ENCODE peak calls at places on chromosome 18, in eight cellular contexts. F is DND-41, I is stomach, B is body of pancreas, D is neural progenitor cell, Z is A549, O is WERI-Rb-1, R is heart right ventricle. K is an unnamed sample.

GRCh38 chr18:32920796-32921787 is 148.3 kb upstream of the KLHL14 start:
- DNase-seq in F (no peak), I (no peak), B (no peak), D (no peak), Z (peak), O (no peak), R (no peak), K (peak)

GRCh38 chr18:36187138-36187825 is at the start of gene MOCOS:
- DNase-seq in F (no peak), I (peak), B (peak), D (peak), Z (peak), O (peak), R (peak), K (peak)

GRCh38 chr18:14919666-14920065 is 171.7 kb downstream of the ANKRD30B start:
- DNase-seq in F (no peak), I (peak), B (no peak), D (no peak), Z (no peak), O (no peak), R (no peak), K (no peak)

GRCh38 chr18:9649164-9649540 is 34.8 kb upstream of the PPP4R1 start:
- DNase-seq in F (no peak), I (no peak), B (no peak), D (no peak), Z (no peak), O (no peak), R (no peak), K (no peak)

GRCh38 chr18:36402765-36403396 is 105.4 kb downstream of the FHOD3 start:
- DNase-seq in F (no peak), I (no peak), B (peak), D (no peak), Z (no peak), O (peak), R (peak), K (no peak)

GRCh38 chr18:74516271-74517235 is 17.7 kb upstream of the CNDP1 start:
- DNase-seq in F (no peak), I (peak), B (peak), D (no peak), Z (no peak), O (no peak), R (no peak), K (no peak)

GRCh38 chr18:31977270-31977872 is 34.4 kb upstream of the TRAPPC8 start:
- DNase-seq in F (peak), I (no peak), B (peak), D (peak), Z (peak), O (peak), R (no peak), K (peak)

GRCh38 chr18:79439201-79440023 is 43.7 kb downstream of the NFATC1 start:
- DNase-seq in F (peak), I (no peak), B (no peak), D (no peak), Z (no peak), O (no peak), R (no peak), K (peak)

GRCh38 chr18:58091099-58091611 is 47.1 kb downstream of the NEDD4L start:
- DNase-seq in F (no peak), I (peak), B (peak), D (no peak), Z (peak), O (no peak), R (no peak), K (no peak)

GRCh38 chr18:68275616-68276015 is 439.3 kb downstream of the TMX3 start:
- DNase-seq in F (no peak), I (no peak), B (no peak), D (no peak), Z (no peak), O (no peak), R (no peak), K (no peak)

GRCh38 chr18:5073026-5073944 is 123.8 kb downstream of the AKAIN1 start:
- DNase-seq in F (peak), I (no peak), B (no peak), D (peak), Z (peak), O (peak), R (no peak), K (peak)

GRCh38 chr18:47996091-47996541 is 65.7 kb upstream of the SMAD2 start:
- DNase-seq in F (no peak), I (no peak), B (no peak), D (peak), Z (no peak), O (peak), R (no peak), K (no peak)

GRCh38 chr18:76351961-76352581 is 143.0 kb downstream of the ZNF516 start:
- DNase-seq in F (no peak), I (no peak), B (peak), D (no peak), Z (peak), O (no peak), R (peak), K (no peak)

GRCh38 chr18:58966704-58967103 is 102.0 kb downstream of the ZNF532 start:
- DNase-seq in F (no peak), I (no peak), B (no peak), D (no peak), Z (no peak), O (no peak), R (no peak), K (no peak)

GRCh38 chr18:56517761-56518160 is 120.6 kb downstream of the TXNL1 start:
- DNase-seq in F (no peak), I (no peak), B (no peak), D (no peak), Z (no peak), O (no peak), R (no peak), K (no peak)

GRCh38 chr18:34976084-34976483 is 65.1 kb upstream of the MAPRE2 start:
- DNase-seq in F (no peak), I (no peak), B (no peak), D (peak), Z (no peak), O (no peak), R (no peak), K (no peak)

GRCh38 chr18:74142251-74142650 is 5.4 kb downstream of the FBXO15 start:
- DNase-seq in F (no peak), I (no peak), B (no peak), D (no peak), Z (no peak), O (no peak), R (no peak), K (no peak)

GRCh38 chr18:32576296-32576916 is 105.7 kb upstream of the GAREM1 start:
- DNase-seq in F (no peak), I (no peak), B (no peak), D (peak), Z (peak), O (peak), R (no peak), K (no peak)

GRCh38 chr18:68705119-68705518 is 9.8 kb downstream of the TMX3 start:
- DNase-seq in F (no peak), I (no peak), B (no peak), D (no peak), Z (no peak), O (no peak), R (no peak), K (no peak)

GRCh38 chr18:37565985-37566478 is 434 bp upstream of the CELF4 start:
- DNase-seq in F (no peak), I (peak), B (peak), D (peak), Z (peak), O (peak), R (peak), K (no peak)

GRCh38 chr18:13446581-13447470 is 228.3 kb downstream of the LDLRAD4 start:
- DNase-seq in F (peak), I (no peak), B (no peak), D (peak), Z (peak), O (no peak), R (no peak), K (no peak)

GRCh38 chr18:10051877-10052631 is 138.2 kb downstream of the VAPA start:
- DNase-seq in F (no peak), I (peak), B (no peak), D (no peak), Z (no peak), O (no peak), R (no peak), K (no peak)

GRCh38 chr18:68448736-68449135 is 266.2 kb downstream of the TMX3 start:
- DNase-seq in F (no peak), I (no peak), B (no peak), D (no peak), Z (no peak), O (no peak), R (no peak), K (no peak)

GRCh38 chr18:41484069-41484468 is 471.0 kb upstream of the PIK3C3 start:
- DNase-seq in F (no peak), I (no peak), B (no peak), D (no peak), Z (no peak), O (no peak), R (no peak), K (no peak)

GRCh38 chr18:49020621-49021021 is 69.9 kb upstream of the SMAD7 start:
- DNase-seq in F (no peak), I (peak), B (no peak), D (no peak), Z (no peak), O (peak), R (no peak), K (no peak)

GRCh38 chr18:45085916-45086624 is 405.4 kb downstream of the SETBP1 start:
- DNase-seq in F (no peak), I (no peak), B (no peak), D (no peak), Z (no peak), O (no peak), R (no peak), K (no peak)

GRCh38 chr18:31499157-31499524 is 1.2 kb downstream of the DSG2 start:
- DNase-seq in F (no peak), I (no peak), B (no peak), D (no peak), Z (no peak), O (no peak), R (no peak), K (no peak)

GRCh38 chr18:7325126-7325430 is 94.2 kb downstream of the LRRC30 start:
- DNase-seq in F (no peak), I (no peak), B (no peak), D (no peak), Z (no peak), O (no peak), R (no peak), K (no peak)

GRCh38 chr18:77478619-77479018 is 229.0 kb downstream of the GALR1 start:
- DNase-seq in F (no peak), I (no peak), B (peak), D (no peak), Z (no peak), O (peak), R (no peak), K (peak)

GRCh38 chr18:22564036-22564435 is 146.3 kb upstream of the CTAGE1 start:
- DNase-seq in F (no peak), I (no peak), B (no peak), D (no peak), Z (no peak), O (no peak), R (no peak), K (no peak)

GRCh38 chr18:69916412-69916811 is 31.3 kb downstream of the CD226 start:
- DNase-seq in F (no peak), I (no peak), B (no peak), D (no peak), Z (peak), O (no peak), R (no peak), K (no peak)
- TF ChIP-seq CTCF in F (no peak), I (no peak), B (no peak), D (no peak), Z (no peak), O (no peak), R (no peak), K (no peak)

GRCh38 chr18:907171-907879 is 2.7 kb downstream of the ADCYAP1 start:
- DNase-seq in F (no peak), I (no peak), B (peak), D (peak), Z (no peak), O (peak), R (no peak), K (no peak)
- H3K4me3 ChIP-seq in F (no peak), I (peak), B (peak), D (peak), Z (peak), O (peak), R (peak), K (no peak)

GRCh38 chr18:24214144-24214543 is 75.3 kb downstream of the CABYR start:
- DNase-seq in F (no peak), I (no peak), B (no peak), D (peak), Z (no peak), O (peak), R (no peak), K (no peak)
- H3K27ac ChIP-seq in F (no peak), I (no peak), B (no peak), D (no peak), Z (no peak), O (no peak), R (no peak), K (no peak)

DNA sequence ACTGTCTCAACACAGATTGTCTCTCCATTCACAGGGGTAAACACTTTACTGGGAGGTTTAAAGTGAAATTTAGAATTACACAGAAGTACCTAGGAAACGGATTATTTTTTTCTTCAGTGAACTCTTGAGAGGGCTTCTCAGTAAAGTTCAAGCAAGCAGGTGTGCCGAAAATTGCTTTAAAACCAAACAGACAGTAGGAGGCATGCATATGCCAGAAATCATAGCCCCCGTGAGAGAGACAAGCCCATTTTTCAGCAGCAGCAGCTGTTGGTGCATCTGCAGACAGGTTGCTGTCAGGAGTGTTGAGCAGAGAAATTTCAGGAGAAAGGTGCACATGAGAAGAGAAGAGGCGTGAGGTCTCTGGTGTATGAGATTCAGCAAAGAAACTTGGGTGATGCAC is 2115.5 kb upstream of the CELF4 start:
- DNase-seq in F (no peak), I (no peak), B (no peak), D (no peak), Z (no peak), O (no peak), R (no peak), K (no peak)
- TF ChIP-seq CTCF in F (no peak), I (no peak), B (no peak), D (peak), Z (no peak), O (no peak), R (no peak), K (no peak)

GRCh38 chr18:28171837-28172236 is 5.1 kb downstream of the CDH2 start:
- DNase-seq in F (no peak), I (no peak), B (no peak), D (no peak), Z (no peak), O (no peak), R (no peak), K (no peak)

GRCh38 chr18:28175047-28175929 is 1.6 kb downstream of the CDH2 start:
- DNase-seq in F (peak), I (peak), B (no peak), D (peak), Z (peak), O (peak), R (peak), K (no peak)

GRCh38 chr18:28176674-28176932 is 327 bp downstream of the CDH2 start:
- DNase-seq in F (no peak), I (no peak), B (no peak), D (no peak), Z (no peak), O (no peak), R (no peak), K (no peak)

GRCh38 chr18:28175930-28176673 is 828 bp downstream of the CDH2 start:
- DNase-seq in F (peak), I (no peak), B (no peak), D (peak), Z (peak), O (peak), R (peak), K (no peak)

DNA sequence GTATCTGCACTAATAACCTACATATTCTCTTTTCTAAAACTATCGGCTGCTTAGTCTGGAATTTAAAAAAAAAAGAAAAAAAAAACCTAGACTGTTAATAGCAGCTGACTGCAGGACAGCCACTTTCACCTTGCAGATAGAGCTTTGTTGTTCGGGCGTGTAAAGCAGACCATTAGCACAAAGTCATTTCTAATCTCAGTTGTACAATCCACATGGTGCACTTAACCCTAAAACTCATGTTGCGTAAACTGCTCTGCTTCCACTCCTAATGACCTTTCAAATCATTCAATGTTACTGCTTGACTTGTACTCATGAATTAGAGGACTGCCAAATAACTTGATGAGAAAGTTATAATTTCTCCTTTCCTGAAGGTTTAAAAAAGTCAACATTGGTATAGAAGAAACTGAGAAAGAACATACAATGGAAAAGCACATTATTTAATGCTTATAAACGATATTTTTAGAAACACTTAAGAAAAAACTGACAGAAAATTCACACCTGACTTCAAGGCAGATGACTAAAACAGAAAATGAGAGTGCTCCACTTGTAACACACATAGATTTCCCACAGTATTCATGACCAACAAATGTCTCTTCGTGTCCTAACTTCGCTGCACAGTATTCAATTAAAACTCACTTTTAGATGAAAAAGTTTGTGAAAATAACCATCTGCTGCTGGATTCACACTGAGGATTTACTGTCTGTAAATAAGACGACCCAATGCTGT is 2.6 kb downstream of the CDH2 start:
- DNase-seq in F (no peak), I (no peak), B (no peak), D (no peak), Z (no peak), O (no peak), R (no peak), K (no peak)
- H3K4me3 ChIP-seq in F (no peak), I (no peak), B (no peak), D (peak), Z (peak), O (peak), R (peak), K (no peak)

GRCh38 chr18:12288406-12288762 is 19.7 kb upstream of the TUBB6 start:
- DNase-seq in F (no peak), I (no peak), B (no peak), D (no peak), Z (no peak), O (no peak), R (no peak), K (no peak)
- H3K27ac ChIP-seq in F (no peak), I (peak), B (no peak), D (no peak), Z (peak), O (no peak), R (peak), K (no peak)

GRCh38 chr18:63131106-63131943 is 188.2 kb downstream of the BCL2 start:
- DNase-seq in F (peak), I (no peak), B (peak), D (peak), Z (peak), O (peak), R (no peak), K (no peak)
- TF ChIP-seq CTCF in F (peak), I (peak), B (peak), D (peak), Z (peak), O (peak), R (peak), K (peak)

DNA sequence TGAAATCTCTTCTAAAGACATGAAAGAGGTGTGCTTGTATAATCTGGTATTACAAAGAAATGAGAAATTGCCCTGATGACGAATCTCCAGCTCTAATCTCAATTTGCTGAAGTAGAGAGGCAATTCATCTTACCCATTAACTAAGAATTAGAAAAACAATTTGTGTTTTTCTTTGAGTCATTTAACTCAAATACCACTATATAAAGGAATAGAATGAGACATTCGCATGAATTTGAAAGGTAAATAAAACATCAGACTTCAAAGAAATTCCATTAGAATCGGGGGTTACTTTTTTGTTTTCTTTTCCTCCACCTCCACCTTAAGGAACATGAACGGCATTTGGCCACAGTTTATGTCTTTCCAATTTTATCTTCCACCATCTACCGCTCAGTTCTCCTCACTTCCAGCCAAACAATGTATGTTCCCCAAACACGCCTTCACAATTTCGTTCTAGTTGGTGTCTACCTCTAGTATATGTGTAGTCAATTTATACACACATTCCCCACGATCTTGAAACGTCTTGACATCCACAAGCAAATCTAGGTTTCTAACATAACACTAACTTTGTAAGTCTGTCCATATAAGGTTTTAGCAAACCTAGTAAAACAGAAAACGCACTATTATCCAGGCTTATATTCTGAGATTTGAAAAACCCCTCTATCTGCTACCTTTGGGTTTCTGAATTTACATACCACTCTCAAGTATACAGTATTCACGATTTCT is 1.3 kb upstream of the SMCHD1 start:
- DNase-seq in F (no peak), I (no peak), B (no peak), D (no peak), Z (no peak), O (no peak), R (no peak), K (peak)
- H3K4me3 ChIP-seq in F (peak), I (peak), B (no peak), D (peak), Z (peak), O (peak), R (peak), K (peak)

K was measured in HL-60.